ENCODE peak calls at places on chromosomes 11 and 22, in seven cellular contexts. One of them, this sample, is unnamed.
A peak's percentile ranks its signal among the peaks of the same experiment; 100 is the strongest.

GRCh38 chr11:62061356-62062222 is 62.2 kb upstream of the INCENP start:
- DNase-seq in HCT116: no peak
- DNase-seq in tibial nerve: no peak
- DNase-seq in astrocyte of the cerebellum: no peak
- DNase-seq in BJ: no peak
- DNase-seq in gastrocnemius medialis: no peak
- DNase-seq in fibroblast of the aortic adventitia: no peak
- DNase-seq in this sample: no peak

GRCh38 chr11:84319853-84320252 is 1033.7 kb upstream of the CCDC90B start:
- DNase-seq in HCT116: no peak
- DNase-seq in tibial nerve: no peak
- DNase-seq in astrocyte of the cerebellum: no peak
- DNase-seq in BJ: no peak
- DNase-seq in gastrocnemius medialis: no peak
- DNase-seq in fibroblast of the aortic adventitia: no peak
- DNase-seq in this sample: no peak

GRCh38 chr22:20887375-20887774 is 28.6 kb downstream of the SNAP29 start:
- DNase-seq in HCT116: no peak
- DNase-seq in tibial nerve: no peak
- DNase-seq in astrocyte of the cerebellum: no peak
- DNase-seq in BJ: no peak
- DNase-seq in gastrocnemius medialis: no peak
- DNase-seq in fibroblast of the aortic adventitia: no peak
- DNase-seq in this sample: no peak

GRCh38 chr11:60429272-60429671 is at the start of gene MS4A5:
- DNase-seq in HCT116: no peak
- DNase-seq in tibial nerve: no peak
- DNase-seq in astrocyte of the cerebellum: no peak
- DNase-seq in BJ: no peak
- DNase-seq in gastrocnemius medialis: no peak
- DNase-seq in fibroblast of the aortic adventitia: no peak
- DNase-seq in this sample: no peak

GRCh38 chr11:80241766-80242165 is 800.9 kb upstream of the TENM4 start:
- DNase-seq in HCT116: no peak
- DNase-seq in tibial nerve: no peak
- DNase-seq in astrocyte of the cerebellum: no peak
- DNase-seq in BJ: no peak
- DNase-seq in gastrocnemius medialis: no peak
- DNase-seq in fibroblast of the aortic adventitia: no peak
- DNase-seq in this sample: no peak

GRCh38 chr11:134364261-134364660 is 32.5 kb downstream of the GLB1L2 start:
- DNase-seq in HCT116: no peak
- DNase-seq in tibial nerve: no peak
- DNase-seq in astrocyte of the cerebellum: no peak
- DNase-seq in BJ: no peak
- DNase-seq in gastrocnemius medialis: no peak
- DNase-seq in fibroblast of the aortic adventitia: no peak
- DNase-seq in this sample: no peak

GRCh38 chr11:61701298-61701993 is 21.3 kb downstream of the DAGLA start:
- DNase-seq in HCT116: peak; percentile 22
- DNase-seq in tibial nerve: no peak
- DNase-seq in astrocyte of the cerebellum: no peak
- DNase-seq in BJ: no peak
- DNase-seq in gastrocnemius medialis: no peak
- DNase-seq in fibroblast of the aortic adventitia: no peak
- DNase-seq in this sample: no peak

GRCh38 chr11:127564803-127565202 is 564.2 kb upstream of the KIRREL3 start:
- DNase-seq in HCT116: no peak
- DNase-seq in tibial nerve: no peak
- DNase-seq in astrocyte of the cerebellum: peak; percentile 50
- DNase-seq in BJ: no peak
- DNase-seq in gastrocnemius medialis: no peak
- DNase-seq in fibroblast of the aortic adventitia: no peak
- DNase-seq in this sample: no peak

GRCh38 chr22:47372596-47373385 is 610.3 kb downstream of the TBC1D22A start:
- DNase-seq in HCT116: no peak
- DNase-seq in tibial nerve: no peak
- DNase-seq in astrocyte of the cerebellum: no peak
- DNase-seq in BJ: no peak
- DNase-seq in gastrocnemius medialis: no peak
- DNase-seq in fibroblast of the aortic adventitia: no peak
- DNase-seq in this sample: no peak

GRCh38 chr11:122085264-122085663 is 30.8 kb downstream of the BLID start:
- DNase-seq in HCT116: no peak
- DNase-seq in tibial nerve: no peak
- DNase-seq in astrocyte of the cerebellum: peak; percentile 90
- DNase-seq in BJ: peak; percentile 90
- DNase-seq in gastrocnemius medialis: no peak
- DNase-seq in fibroblast of the aortic adventitia: peak; percentile 98
- DNase-seq in this sample: peak; percentile 95

GRCh38 chr22:24051568-24051967 is 40.5 kb downstream of the CABIN1 start:
- DNase-seq in HCT116: no peak
- DNase-seq in tibial nerve: no peak
- DNase-seq in astrocyte of the cerebellum: no peak
- DNase-seq in BJ: no peak
- DNase-seq in gastrocnemius medialis: no peak
- DNase-seq in fibroblast of the aortic adventitia: peak; percentile 80
- DNase-seq in this sample: no peak

GRCh38 chr11:34840736-34841386 is 75.3 kb downstream of the APIP start:
- DNase-seq in HCT116: peak; percentile 62
- DNase-seq in tibial nerve: no peak
- DNase-seq in astrocyte of the cerebellum: no peak
- DNase-seq in BJ: no peak
- DNase-seq in gastrocnemius medialis: no peak
- DNase-seq in fibroblast of the aortic adventitia: no peak
- DNase-seq in this sample: no peak

GRCh38 chr11:134478611-134479010 is 66.6 kb upstream of the B3GAT1 start:
- DNase-seq in HCT116: no peak
- DNase-seq in tibial nerve: no peak
- DNase-seq in astrocyte of the cerebellum: no peak
- DNase-seq in BJ: no peak
- DNase-seq in gastrocnemius medialis: no peak
- DNase-seq in fibroblast of the aortic adventitia: no peak
- DNase-seq in this sample: no peak

GRCh38 chr11:123880912-123881311 is 4.6 kb downstream of the TMEM225 start:
- DNase-seq in HCT116: no peak
- DNase-seq in tibial nerve: no peak
- DNase-seq in astrocyte of the cerebellum: no peak
- DNase-seq in BJ: no peak
- DNase-seq in gastrocnemius medialis: no peak
- DNase-seq in fibroblast of the aortic adventitia: no peak
- DNase-seq in this sample: no peak

GRCh38 chr11:129061466-129062194 is 119.0 kb upstream of the TP53AIP1 start:
- DNase-seq in HCT116: peak; percentile 80
- DNase-seq in tibial nerve: no peak
- DNase-seq in astrocyte of the cerebellum: no peak
- DNase-seq in BJ: peak; percentile 6
- DNase-seq in gastrocnemius medialis: no peak
- DNase-seq in fibroblast of the aortic adventitia: peak; percentile 45
- DNase-seq in this sample: no peak

DNA sequence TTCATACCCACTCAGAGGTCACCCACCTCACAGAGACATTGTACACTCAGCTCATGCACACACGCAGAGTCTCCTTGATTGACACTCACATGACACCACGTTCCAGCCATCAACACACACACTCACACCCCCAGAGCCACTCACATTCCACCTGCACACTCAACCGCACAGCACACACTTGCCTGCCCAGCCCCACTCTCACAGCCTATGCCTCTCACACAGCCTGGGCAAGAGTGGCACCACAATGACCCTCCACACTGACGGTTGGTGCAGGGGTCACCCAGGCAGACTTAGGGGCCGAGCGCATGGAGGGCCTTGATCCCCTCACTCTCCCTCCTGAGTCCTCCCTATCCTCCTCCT is 2.2 kb downstream of the SPI1 start:
- DNase-seq in HCT116: no peak
- DNase-seq in tibial nerve: no peak
- DNase-seq in astrocyte of the cerebellum: no peak
- DNase-seq in BJ: no peak
- DNase-seq in gastrocnemius medialis: no peak
- DNase-seq in fibroblast of the aortic adventitia: no peak
- DNase-seq in this sample: no peak
- H3K4me3 ChIP-seq in HCT116: no peak overlapping the region
- H3K4me3 ChIP-seq in tibial nerve: no peak overlapping the region
- H3K4me3 ChIP-seq in astrocyte of the cerebellum: no peak overlapping the region
- H3K4me3 ChIP-seq in BJ: no peak overlapping the region
- H3K4me3 ChIP-seq in gastrocnemius medialis: no peak overlapping the region
- H3K4me3 ChIP-seq in fibroblast of the aortic adventitia: no peak overlapping the region
- H3K4me3 ChIP-seq in this sample: no peak overlapping the region

GRCh38 chr11:72102162-72102561 is 935 bp downstream of the LAMTOR1 start:
- DNase-seq in HCT116: no peak
- DNase-seq in tibial nerve: no peak
- DNase-seq in astrocyte of the cerebellum: no peak
- DNase-seq in BJ: no peak
- DNase-seq in gastrocnemius medialis: no peak
- DNase-seq in fibroblast of the aortic adventitia: peak; percentile 16
- DNase-seq in this sample: no peak

GRCh38 chr11:72100462-72100861 is 2.6 kb downstream of the LAMTOR1 start:
- DNase-seq in HCT116: no peak
- DNase-seq in tibial nerve: no peak
- DNase-seq in astrocyte of the cerebellum: no peak
- DNase-seq in BJ: no peak
- DNase-seq in gastrocnemius medialis: no peak
- DNase-seq in fibroblast of the aortic adventitia: peak; percentile 11
- DNase-seq in this sample: no peak

GRCh38 chr11:72103754-72104167 is 664 bp upstream of the LAMTOR1 start:
- DNase-seq in HCT116: no peak
- DNase-seq in tibial nerve: no peak
- DNase-seq in astrocyte of the cerebellum: no peak
- DNase-seq in BJ: no peak
- DNase-seq in gastrocnemius medialis: no peak
- DNase-seq in fibroblast of the aortic adventitia: no peak
- DNase-seq in this sample: no peak

GRCh38 chr11:72102631-72102945 is 509 bp downstream of the LAMTOR1 start:
- DNase-seq in HCT116: no peak
- DNase-seq in tibial nerve: no peak
- DNase-seq in astrocyte of the cerebellum: no peak
- DNase-seq in BJ: no peak
- DNase-seq in gastrocnemius medialis: no peak
- DNase-seq in fibroblast of the aortic adventitia: no peak
- DNase-seq in this sample: no peak

DNA sequence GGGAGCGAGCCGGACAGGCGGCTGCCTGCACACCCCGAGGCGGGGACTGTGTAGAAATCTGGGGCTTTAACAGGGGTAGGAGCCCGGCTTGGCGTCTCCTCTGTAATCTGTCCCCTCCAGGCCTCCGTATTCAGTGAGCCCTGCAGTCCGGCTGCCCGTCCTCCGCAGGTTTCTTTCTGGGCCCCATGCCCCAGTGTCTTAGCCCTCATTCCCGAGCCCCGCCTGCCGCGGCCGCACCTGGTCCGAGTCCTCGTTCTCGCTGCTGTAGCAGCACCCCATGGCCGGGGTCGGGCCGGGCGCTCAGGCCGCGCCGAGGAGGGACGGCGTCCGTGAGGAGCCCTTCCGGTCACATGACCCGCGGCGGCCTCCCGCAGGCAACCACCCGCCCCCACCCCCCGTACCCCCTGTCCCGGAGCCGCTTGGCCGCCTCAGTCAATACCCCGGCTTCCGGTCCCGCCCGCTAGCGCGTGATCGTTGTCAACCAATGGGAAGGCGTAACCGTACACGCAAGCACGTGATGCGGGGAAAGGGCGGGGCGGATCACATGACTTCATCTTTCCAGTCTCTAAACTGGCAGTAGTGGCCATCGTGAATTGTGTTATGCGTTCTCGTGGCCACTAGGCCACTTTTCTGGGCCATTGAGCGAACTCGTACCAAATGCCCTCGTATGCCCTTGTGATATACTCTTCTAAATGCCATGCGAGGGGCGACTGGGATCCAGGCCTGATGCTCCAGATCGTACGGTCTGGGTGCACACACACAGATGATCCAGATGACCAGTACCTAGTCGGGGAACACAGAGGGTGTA is at the start of gene LAMTOR1:
- DNase-seq in HCT116: peak; percentile 98
- DNase-seq in tibial nerve: peak; percentile 100
- DNase-seq in astrocyte of the cerebellum: peak; percentile 97
- DNase-seq in BJ: peak; percentile 92
- DNase-seq in gastrocnemius medialis: peak; percentile 100
- DNase-seq in fibroblast of the aortic adventitia: peak; percentile 99
- DNase-seq in this sample: peak; percentile 94
- TF ChIP-seq CTCF in HCT116: peak; percentile 41
- TF ChIP-seq CTCF in tibial nerve: peak; percentile 19
- TF ChIP-seq CTCF in astrocyte of the cerebellum: peak; percentile 44
- TF ChIP-seq CTCF in BJ: peak; percentile 52
- TF ChIP-seq CTCF in gastrocnemius medialis: peak; percentile 72
- TF ChIP-seq CTCF in fibroblast of the aortic adventitia: peak; percentile 61
- TF ChIP-seq CTCF in this sample: peak; percentile 38

DNA sequence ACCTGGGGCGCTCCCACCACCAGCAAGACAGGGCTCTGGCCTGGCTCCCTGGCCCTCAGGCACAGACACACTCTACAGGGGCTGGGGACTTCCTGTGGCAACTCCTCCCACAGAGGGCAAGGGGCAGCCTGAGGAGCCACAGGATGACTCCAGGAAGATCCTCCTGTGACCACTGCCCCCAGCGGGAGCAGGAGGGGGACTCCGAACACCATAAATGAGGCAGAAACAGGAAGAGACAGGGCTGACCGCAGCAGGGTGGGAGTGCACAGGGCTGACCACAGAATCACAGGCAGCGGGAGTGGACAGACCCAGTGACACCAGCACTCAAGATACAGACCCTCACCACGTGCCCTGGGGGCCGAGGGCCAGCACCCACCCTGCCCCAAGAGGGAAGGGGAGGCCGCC is 10.8 kb downstream of the ARAP1 start:
- DNase-seq in HCT116: no peak
- DNase-seq in tibial nerve: no peak
- DNase-seq in astrocyte of the cerebellum: no peak
- DNase-seq in BJ: no peak
- DNase-seq in gastrocnemius medialis: no peak
- DNase-seq in fibroblast of the aortic adventitia: no peak
- DNase-seq in this sample: no peak
- H3K4me3 ChIP-seq in HCT116: no peak overlapping the region
- H3K4me3 ChIP-seq in tibial nerve: no peak overlapping the region
- H3K4me3 ChIP-seq in astrocyte of the cerebellum: no peak overlapping the region
- H3K4me3 ChIP-seq in BJ: no peak overlapping the region
- H3K4me3 ChIP-seq in gastrocnemius medialis: no peak overlapping the region
- H3K4me3 ChIP-seq in fibroblast of the aortic adventitia: no peak overlapping the region
- H3K4me3 ChIP-seq in this sample: no peak overlapping the region

DNA sequence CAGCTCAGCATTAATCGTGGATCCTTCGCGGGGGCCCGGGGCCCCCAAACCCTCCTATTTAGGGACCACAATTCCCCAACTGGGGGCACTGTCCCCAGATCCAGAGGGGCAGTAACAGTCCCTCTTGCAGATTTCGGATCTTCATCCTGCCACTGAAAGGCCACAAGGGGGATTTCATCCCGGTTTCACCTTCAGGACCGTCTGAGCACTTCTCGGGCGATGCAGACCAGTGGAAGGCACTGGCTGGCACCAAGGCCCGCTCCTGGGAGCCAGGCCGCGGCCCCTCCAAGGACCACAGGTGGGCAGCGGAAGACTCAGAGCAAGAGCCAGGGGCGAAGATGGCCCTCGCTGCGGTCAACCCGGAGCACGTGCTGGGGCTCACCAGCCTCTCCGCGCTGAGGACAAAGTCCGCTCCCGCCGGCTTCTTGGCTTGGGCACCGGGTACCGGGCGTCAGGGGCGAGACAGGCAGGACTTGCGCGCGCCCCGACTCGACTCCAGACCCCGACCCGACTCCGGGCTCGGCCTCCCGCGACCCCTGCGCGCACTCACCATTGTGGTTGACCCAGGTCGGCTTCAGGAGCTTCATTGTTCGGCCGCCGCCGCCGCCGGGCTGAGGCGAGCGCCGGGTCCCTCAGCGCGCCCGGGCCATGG is 517 bp downstream of the HIRA start:
- DNase-seq in HCT116: no peak
- DNase-seq in tibial nerve: no peak
- DNase-seq in astrocyte of the cerebellum: no peak
- DNase-seq in BJ: no peak
- DNase-seq in gastrocnemius medialis: no peak
- DNase-seq in fibroblast of the aortic adventitia: peak; percentile 36
- DNase-seq in this sample: no peak
- TF ChIP-seq CTCF in HCT116: peak; percentile 31
- TF ChIP-seq CTCF in tibial nerve: no peak
- TF ChIP-seq CTCF in astrocyte of the cerebellum: peak; percentile 33
- TF ChIP-seq CTCF in BJ: peak; percentile 25
- TF ChIP-seq CTCF in gastrocnemius medialis: peak; percentile 16
- TF ChIP-seq CTCF in fibroblast of the aortic adventitia: peak; percentile 37
- TF ChIP-seq CTCF in this sample: peak; percentile 25